ENCODE peak calls at places on chromosomes 6 and 20, in ten cellular contexts. One of them, this sample, is unnamed.

GRCh38 chr6:69935079-69935478 is 68.7 kb downstream of the COL19A1 start:
- DNase-seq in esophagus squamous epithelium: no peak
- DNase-seq in ascending aorta: no peak
- DNase-seq in upper lobe of right lung: no peak
- DNase-seq in hepatocyte: no peak
- DNase-seq in lung: no peak
- DNase-seq in MCF 10A: no peak
- DNase-seq in pancreas: no peak
- DNase-seq in fibroblast of mammary gland: no peak
- DNase-seq in WTC11: no peak
- DNase-seq in this sample: no peak

GRCh38 chr20:58544301-58544700 is 29.1 kb upstream of the APCDD1L start:
- DNase-seq in MCF 10A: no peak
- DNase-seq in lung: no peak
- DNase-seq in esophagus squamous epithelium: no peak
- DNase-seq in hepatocyte: no peak
- DNase-seq in pancreas: no peak
- DNase-seq in WTC11: no peak
- DNase-seq in ascending aorta: no peak
- DNase-seq in fibroblast of mammary gland: no peak
- DNase-seq in upper lobe of right lung: no peak
- DNase-seq in this sample: no peak

GRCh38 chr6:29813809-29814208 is 13.8 kb upstream of the HLA-G start:
- DNase-seq in pancreas: no peak
- DNase-seq in ascending aorta: no peak
- DNase-seq in WTC11: no peak
- DNase-seq in hepatocyte: no peak
- DNase-seq in lung: no peak
- DNase-seq in MCF 10A: peak
- DNase-seq in upper lobe of right lung: no peak
- DNase-seq in fibroblast of mammary gland: peak
- DNase-seq in esophagus squamous epithelium: no peak
- DNase-seq in this sample: no peak

GRCh38 chr6:89471287-89471867 is 38.4 kb downstream of the ANKRD6 start:
- DNase-seq in WTC11: no peak
- DNase-seq in MCF 10A: no peak
- DNase-seq in pancreas: no peak
- DNase-seq in lung: no peak
- DNase-seq in fibroblast of mammary gland: no peak
- DNase-seq in esophagus squamous epithelium: no peak
- DNase-seq in ascending aorta: no peak
- DNase-seq in upper lobe of right lung: no peak
- DNase-seq in hepatocyte: peak
- DNase-seq in this sample: no peak

GRCh38 chr20:44633187-44633851 is 18.2 kb downstream of the ADA start:
- DNase-seq in pancreas: no peak
- DNase-seq in upper lobe of right lung: no peak
- DNase-seq in WTC11: no peak
- DNase-seq in hepatocyte: no peak
- DNase-seq in MCF 10A: no peak
- DNase-seq in lung: no peak
- DNase-seq in fibroblast of mammary gland: no peak
- DNase-seq in esophagus squamous epithelium: no peak
- DNase-seq in ascending aorta: no peak
- DNase-seq in this sample: no peak

GRCh38 chr20:40952231-40952630 is 76.4 kb upstream of the TOP1 start:
- DNase-seq in fibroblast of mammary gland: no peak
- DNase-seq in hepatocyte: no peak
- DNase-seq in pancreas: no peak
- DNase-seq in ascending aorta: no peak
- DNase-seq in WTC11: no peak
- DNase-seq in MCF 10A: no peak
- DNase-seq in upper lobe of right lung: no peak
- DNase-seq in esophagus squamous epithelium: no peak
- DNase-seq in lung: no peak
- DNase-seq in this sample: no peak

GRCh38 chr6:137728386-137729349 is 138.4 kb upstream of the TNFAIP3 start:
- DNase-seq in WTC11: no peak
- DNase-seq in upper lobe of right lung: no peak
- DNase-seq in hepatocyte: peak
- DNase-seq in fibroblast of mammary gland: peak
- DNase-seq in esophagus squamous epithelium: no peak
- DNase-seq in MCF 10A: peak
- DNase-seq in ascending aorta: no peak
- DNase-seq in pancreas: no peak
- DNase-seq in lung: peak
- DNase-seq in this sample: no peak

GRCh38 chr20:9161308-9161707 is 92.4 kb downstream of the PLCB4 start:
- DNase-seq in fibroblast of mammary gland: no peak
- DNase-seq in WTC11: no peak
- DNase-seq in pancreas: no peak
- DNase-seq in ascending aorta: no peak
- DNase-seq in MCF 10A: no peak
- DNase-seq in hepatocyte: no peak
- DNase-seq in esophagus squamous epithelium: no peak
- DNase-seq in lung: no peak
- DNase-seq in upper lobe of right lung: no peak
- DNase-seq in this sample: no peak

GRCh38 chr6:137430954-137431353 is 63.2 kb downstream of the OLIG3 start:
- DNase-seq in lung: no peak
- DNase-seq in ascending aorta: no peak
- DNase-seq in fibroblast of mammary gland: no peak
- DNase-seq in hepatocyte: no peak
- DNase-seq in esophagus squamous epithelium: no peak
- DNase-seq in WTC11: no peak
- DNase-seq in pancreas: no peak
- DNase-seq in upper lobe of right lung: no peak
- DNase-seq in MCF 10A: no peak
- DNase-seq in this sample: no peak

GRCh38 chr6:166036321-166037105 is 131.1 kb downstream of the TBXT start:
- DNase-seq in lung: no peak
- DNase-seq in hepatocyte: no peak
- DNase-seq in upper lobe of right lung: no peak
- DNase-seq in WTC11: no peak
- DNase-seq in fibroblast of mammary gland: peak
- DNase-seq in ascending aorta: no peak
- DNase-seq in esophagus squamous epithelium: no peak
- DNase-seq in pancreas: no peak
- DNase-seq in MCF 10A: no peak
- DNase-seq in this sample: no peak

GRCh38 chr6:21798468-21798867 is 204.9 kb downstream of the SOX4 start:
- DNase-seq in pancreas: no peak
- DNase-seq in MCF 10A: no peak
- DNase-seq in hepatocyte: no peak
- DNase-seq in fibroblast of mammary gland: no peak
- DNase-seq in lung: no peak
- DNase-seq in ascending aorta: no peak
- DNase-seq in esophagus squamous epithelium: no peak
- DNase-seq in WTC11: no peak
- DNase-seq in upper lobe of right lung: no peak
- DNase-seq in this sample: no peak
- TF ChIP-seq CTCF in pancreas: no peak
- TF ChIP-seq CTCF in MCF 10A: no peak
- TF ChIP-seq CTCF in hepatocyte: no peak
- TF ChIP-seq CTCF in fibroblast of mammary gland: no peak
- TF ChIP-seq CTCF in lung: no peak
- TF ChIP-seq CTCF in ascending aorta: no peak
- TF ChIP-seq CTCF in esophagus squamous epithelium: no peak
- TF ChIP-seq CTCF in WTC11: no peak
- TF ChIP-seq CTCF in upper lobe of right lung: no peak
- TF ChIP-seq CTCF in this sample: no peak

GRCh38 chr20:64145458-64146300 is 18.6 kb upstream of the MYT1 start:
- DNase-seq in MCF 10A: no peak
- DNase-seq in esophagus squamous epithelium: no peak
- DNase-seq in lung: no peak
- DNase-seq in hepatocyte: no peak
- DNase-seq in upper lobe of right lung: peak
- DNase-seq in ascending aorta: peak
- DNase-seq in fibroblast of mammary gland: no peak
- DNase-seq in pancreas: no peak
- DNase-seq in WTC11: peak
- DNase-seq in this sample: no peak
- TF ChIP-seq CTCF in MCF 10A: peak
- TF ChIP-seq CTCF in esophagus squamous epithelium: no peak
- TF ChIP-seq CTCF in lung: no peak
- TF ChIP-seq CTCF in hepatocyte: no peak
- TF ChIP-seq CTCF in upper lobe of right lung: no peak
- TF ChIP-seq CTCF in ascending aorta: no peak
- TF ChIP-seq CTCF in fibroblast of mammary gland: peak
- TF ChIP-seq CTCF in pancreas: no peak
- TF ChIP-seq CTCF in WTC11: peak
- TF ChIP-seq CTCF in this sample: peak

DNA sequence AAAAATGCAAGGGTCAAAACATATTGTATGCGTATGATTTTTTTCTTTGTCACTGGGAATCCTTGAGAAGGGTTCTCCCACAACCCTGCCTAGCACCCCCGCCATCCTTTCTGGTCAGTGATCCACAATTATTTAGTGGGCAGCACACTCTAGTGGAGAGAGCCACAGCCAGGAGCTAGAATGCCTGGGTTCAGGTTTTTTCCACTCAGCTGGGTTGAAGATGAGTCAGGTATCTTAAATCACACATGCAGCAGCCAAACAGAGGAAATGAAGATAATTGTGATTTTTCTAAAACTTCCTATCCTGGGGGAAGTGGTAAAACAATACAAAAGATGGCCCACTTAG is 243.1 kb downstream of the PKHD1 start:
- DNase-seq in esophagus squamous epithelium: no peak
- DNase-seq in WTC11: peak
- DNase-seq in pancreas: no peak
- DNase-seq in fibroblast of mammary gland: no peak
- DNase-seq in upper lobe of right lung: no peak
- DNase-seq in MCF 10A: peak
- DNase-seq in hepatocyte: peak
- DNase-seq in ascending aorta: no peak
- DNase-seq in lung: no peak
- DNase-seq in this sample: no peak
- TF ChIP-seq CTCF in esophagus squamous epithelium: no peak
- TF ChIP-seq CTCF in WTC11: no peak
- TF ChIP-seq CTCF in pancreas: no peak
- TF ChIP-seq CTCF in fibroblast of mammary gland: no peak
- TF ChIP-seq CTCF in upper lobe of right lung: no peak
- TF ChIP-seq CTCF in MCF 10A: peak
- TF ChIP-seq CTCF in hepatocyte: peak
- TF ChIP-seq CTCF in ascending aorta: no peak
- TF ChIP-seq CTCF in lung: no peak
- TF ChIP-seq CTCF in this sample: peak

DNA sequence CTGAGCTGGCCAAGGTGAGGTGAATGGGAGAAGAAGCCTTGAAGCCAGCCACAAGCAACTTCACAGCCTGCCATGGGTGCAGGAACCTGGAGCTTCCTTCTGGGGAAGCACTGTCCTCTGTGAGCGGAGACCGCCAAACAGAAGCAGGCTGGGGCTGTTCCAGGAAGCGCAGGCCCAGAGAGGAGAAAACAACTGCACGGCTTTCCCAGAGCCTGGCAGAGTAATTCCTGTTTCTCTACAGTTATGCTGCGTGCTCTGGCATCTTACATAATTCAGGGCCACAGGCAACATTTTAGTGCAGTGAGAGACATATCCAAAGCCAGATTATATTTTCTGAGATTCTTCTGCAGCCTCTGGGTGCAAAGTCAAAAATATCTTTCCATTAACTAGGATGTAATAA is 143.6 kb downstream of the F13A1 start:
- DNase-seq in esophagus squamous epithelium: no peak
- DNase-seq in pancreas: no peak
- DNase-seq in upper lobe of right lung: no peak
- DNase-seq in lung: no peak
- DNase-seq in WTC11: no peak
- DNase-seq in MCF 10A: no peak
- DNase-seq in hepatocyte: no peak
- DNase-seq in ascending aorta: no peak
- DNase-seq in fibroblast of mammary gland: no peak
- DNase-seq in this sample: no peak
- TF ChIP-seq CTCF in esophagus squamous epithelium: no peak
- TF ChIP-seq CTCF in pancreas: no peak
- TF ChIP-seq CTCF in upper lobe of right lung: no peak
- TF ChIP-seq CTCF in lung: no peak
- TF ChIP-seq CTCF in WTC11: no peak
- TF ChIP-seq CTCF in MCF 10A: no peak
- TF ChIP-seq CTCF in hepatocyte: no peak
- TF ChIP-seq CTCF in ascending aorta: no peak
- TF ChIP-seq CTCF in fibroblast of mammary gland: no peak
- TF ChIP-seq CTCF in this sample: no peak

DNA sequence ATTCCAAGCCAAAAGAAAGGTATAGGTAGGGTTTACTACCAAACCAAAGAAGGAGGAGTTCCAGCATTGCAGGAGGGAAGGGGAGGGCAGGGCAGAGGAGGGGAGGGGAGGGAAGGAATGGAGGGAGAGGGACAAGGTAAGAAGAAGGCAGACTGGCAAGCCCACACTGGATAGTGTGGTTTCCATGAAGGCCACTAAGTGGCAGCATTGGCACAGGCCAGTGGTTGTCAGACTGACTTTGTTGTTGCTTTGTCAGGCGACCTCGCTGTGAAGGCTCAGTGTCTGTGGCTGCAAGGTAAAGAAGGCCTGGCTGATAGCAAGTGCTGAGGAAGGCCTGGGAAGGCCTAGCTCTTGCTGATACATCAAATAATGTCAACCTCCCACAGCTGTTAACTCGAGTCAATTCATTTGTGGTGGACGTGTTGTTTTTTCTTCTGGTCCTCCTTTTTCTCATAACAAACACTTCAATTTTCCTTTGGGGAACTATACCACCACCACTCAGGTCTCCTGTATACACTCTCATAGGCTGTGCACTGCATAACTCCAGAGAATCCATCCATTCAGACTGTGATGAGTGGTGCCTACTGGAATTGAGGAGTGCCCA is 7.7 kb upstream of the ZNF334 start:
- DNase-seq in esophagus squamous epithelium: no peak
- DNase-seq in MCF 10A: peak
- DNase-seq in ascending aorta: no peak
- DNase-seq in lung: peak
- DNase-seq in fibroblast of mammary gland: peak
- DNase-seq in hepatocyte: peak
- DNase-seq in upper lobe of right lung: no peak
- DNase-seq in WTC11: peak
- DNase-seq in pancreas: peak
- DNase-seq in this sample: peak
- TF ChIP-seq CTCF in esophagus squamous epithelium: peak
- TF ChIP-seq CTCF in MCF 10A: peak
- TF ChIP-seq CTCF in ascending aorta: peak
- TF ChIP-seq CTCF in lung: peak
- TF ChIP-seq CTCF in fibroblast of mammary gland: peak
- TF ChIP-seq CTCF in hepatocyte: peak
- TF ChIP-seq CTCF in upper lobe of right lung: peak
- TF ChIP-seq CTCF in WTC11: peak
- TF ChIP-seq CTCF in pancreas: peak
- TF ChIP-seq CTCF in this sample: peak